ENCODE peak calls at places on chromosomes 4 and X, in four cellular contexts. S, C, B and M are unnamed samples.
A peak's percentile ranks its signal among the peaks of the same experiment; 100 is the strongest.

GRCh38 chr4:2177443-2178093 is 64.4 kb downstream of the HAUS3 start:
- DNase-seq in C (no peak), B (no peak), S (no peak), M (no peak)

GRCh38 chr4:25861951-25862410 is 807 bp downstream of the SEL1L3 start:
- DNase-seq in C (no peak), S (no peak), B (peak; percentile 28), M (peak; percentile 30)

GRCh38 chr4:87851332-87851731 is 18.6 kb downstream of the MEPE start:
- DNase-seq in C (no peak), B (no peak), S (no peak), M (peak; percentile 32)

GRCh38 chr4:174365018-174365587 is 81.4 kb downstream of the CEP44 start:
- DNase-seq in B (no peak), C (no peak), S (no peak), M (no peak)

GRCh38 chr4:107733431-107733925 is 13.4 kb upstream of the PAPSS1 start:
- DNase-seq in S (no peak), C (no peak), B (no peak), M (no peak)

GRCh38 chr4:85769009-85769408 is 294.1 kb downstream of the ARHGAP24 start:
- DNase-seq in C (no peak), B (no peak), S (no peak), M (no peak)

GRCh38 chrX:108064613-108065012 is 19.7 kb downstream of the VSIG1 start:
- DNase-seq in B (no peak), S (no peak), C (no peak), M (no peak)

GRCh38 chr4:10728016-10728415 is 43.4 kb upstream of the CLNK start:
- DNase-seq in C (no peak), B (no peak), S (no peak), M (no peak)

GRCh38 chr4:65669008-65669971 is 999 bp downstream of the EPHA5 start:
- DNase-seq in B (no peak), C (no peak), S (no peak), M (peak; percentile 71)

GRCh38 chr4:22385615-22386014 is 130.3 kb downstream of the ADGRA3 start:
- DNase-seq in B (no peak), S (no peak), C (no peak), M (no peak)

GRCh38 chrX:86133761-86134160 is 14.5 kb upstream of the DACH2 start:
- DNase-seq in C (no peak), B (no peak), S (no peak), M (no peak)

GRCh38 chrX:23554304-23554703 is 113.0 kb upstream of the PRDX4 start:
- DNase-seq in S (no peak), C (no peak), B (no peak), M (no peak)

GRCh38 chr4:10403633-10404445 is 53.4 kb downstream of the ZNF518B start:
- DNase-seq in S (no peak), B (peak; percentile 23), C (no peak), M (no peak)

GRCh38 chr4:1604181-1604705 is 79.9 kb downstream of the FAM53A start:
- DNase-seq in C (no peak), S (no peak), B (no peak), M (peak; percentile 65)

GRCh38 chr4:65021737-65022136 is 612.5 kb upstream of the TECRL start:
- DNase-seq in S (no peak), B (no peak), C (no peak), M (no peak)

GRCh38 chr4:159685406-159686092 is 582.7 kb downstream of the RAPGEF2 start:
- DNase-seq in C (no peak), B (no peak), S (no peak), M (no peak)

GRCh38 chrX:39144965-39145364 is 343.7 kb downstream of the MID1IP1 start:
- DNase-seq in C (no peak), B (no peak), S (no peak), M (no peak)

GRCh38 chrX:109533005-109533404 is 3.6 kb upstream of the NXT2 start:
- DNase-seq in B (no peak), S (no peak), C (no peak), M (no peak)

GRCh38 chr4:16226816-16227461 is 668 bp upstream of the TAPT1 start:
- DNase-seq in C (peak; percentile 64), B (peak; percentile 73), S (no peak), M (peak; percentile 71)

GRCh38 chr4:7857238-7857701 is 82.4 kb downstream of the AFAP1 start:
- DNase-seq in S (no peak), B (peak; percentile 25), C (peak; percentile 60), M (no peak)

GRCh38 chr4:7124643-7125442 is 57.0 kb upstream of the GRPEL1 start:
- DNase-seq in S (no peak), B (peak; percentile 65), C (no peak), M (peak; percentile 61)

GRCh38 chrX:24259544-24260240 is 54.2 kb downstream of the SUPT20HL2 start:
- DNase-seq in B (peak; percentile 67), C (peak; percentile 20), S (no peak), M (no peak)

GRCh38 chr4:42965326-42965725 is 72.8 kb downstream of the GRXCR1 start:
- DNase-seq in C (no peak), S (no peak), B (no peak), M (no peak)

GRCh38 chr4:1830642-1831228 is 25.2 kb downstream of the LETM1 start:
- DNase-seq in B (no peak), C (no peak), S (no peak), M (no peak)

GRCh38 chrX:103831803-103832544 is at the start of gene RAB9B:
- DNase-seq in S (no peak), B (peak; percentile 81), C (peak; percentile 70), M (peak; percentile 64)

GRCh38 chr4:88737304-88738015 is 39.8 kb upstream of the NAP1L5 start:
- DNase-seq in C (no peak), S (no peak), B (no peak), M (peak; percentile 58)

GRCh38 chr4:183241322-183241640 is 78.8 kb downstream of the CLDN22 start:
- DNase-seq in B (no peak), S (no peak), C (no peak), M (no peak)

GRCh38 chrX:108312011-108312410 is 126.2 kb downstream of the COL4A6 start:
- DNase-seq in B (no peak), C (no peak), S (no peak), M (no peak)

GRCh38 chrX:72003811-72004750 is 93.4 kb downstream of the NHSL2 start:
- DNase-seq in B (no peak), C (peak; percentile 66), S (no peak), M (peak; percentile 44)

GRCh38 chr4:45063701-45064100 is 337.3 kb upstream of the GNPDA2 start:
- DNase-seq in S (no peak), B (no peak), C (no peak), M (no peak)

GRCh38 chr4:13007802-13008201 is 476.3 kb downstream of the RAB28 start:
- DNase-seq in B (no peak), S (no peak), C (no peak), M (no peak)

GRCh38 chr4:152112887-152113286 is 352.1 kb upstream of the GATB start:
- DNase-seq in C (no peak), B (no peak), S (no peak), M (no peak)

GRCh38 chrX:112512509-112512908 is 167.2 kb downstream of the LHFPL1 start:
- DNase-seq in B (no peak), C (no peak), S (no peak), M (no peak)

GRCh38 chr4:57764840-57765239 is 654.7 kb upstream of the IGFBP7 start:
- DNase-seq in C (no peak), S (no peak), B (no peak), M (no peak)

DNA sequence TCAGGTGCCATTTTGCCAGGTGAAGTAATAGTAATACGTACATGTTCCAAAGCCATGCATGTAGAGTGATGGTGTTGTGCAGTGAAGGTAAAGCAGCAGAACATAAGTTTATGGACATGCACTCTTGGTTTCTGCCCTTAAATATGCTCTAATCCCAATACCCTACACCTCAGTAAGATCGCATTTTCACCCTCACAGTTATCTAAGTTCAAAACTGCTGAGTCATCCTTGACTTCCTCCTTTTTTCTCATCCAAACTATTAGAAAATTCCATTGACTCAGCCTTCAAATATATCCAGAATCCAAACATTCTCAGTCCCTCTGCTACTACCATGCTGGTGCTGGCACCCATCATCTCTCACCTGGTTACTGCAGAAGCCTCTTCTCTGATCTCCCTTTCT is 652.9 kb upstream of the IGFBP7 start:
- DNase-seq in C (no peak), S (no peak), B (no peak), M (no peak)
- TF ChIP-seq POLR2A in C (no peak), S (no peak), B (no peak), M (no peak)

DNA sequence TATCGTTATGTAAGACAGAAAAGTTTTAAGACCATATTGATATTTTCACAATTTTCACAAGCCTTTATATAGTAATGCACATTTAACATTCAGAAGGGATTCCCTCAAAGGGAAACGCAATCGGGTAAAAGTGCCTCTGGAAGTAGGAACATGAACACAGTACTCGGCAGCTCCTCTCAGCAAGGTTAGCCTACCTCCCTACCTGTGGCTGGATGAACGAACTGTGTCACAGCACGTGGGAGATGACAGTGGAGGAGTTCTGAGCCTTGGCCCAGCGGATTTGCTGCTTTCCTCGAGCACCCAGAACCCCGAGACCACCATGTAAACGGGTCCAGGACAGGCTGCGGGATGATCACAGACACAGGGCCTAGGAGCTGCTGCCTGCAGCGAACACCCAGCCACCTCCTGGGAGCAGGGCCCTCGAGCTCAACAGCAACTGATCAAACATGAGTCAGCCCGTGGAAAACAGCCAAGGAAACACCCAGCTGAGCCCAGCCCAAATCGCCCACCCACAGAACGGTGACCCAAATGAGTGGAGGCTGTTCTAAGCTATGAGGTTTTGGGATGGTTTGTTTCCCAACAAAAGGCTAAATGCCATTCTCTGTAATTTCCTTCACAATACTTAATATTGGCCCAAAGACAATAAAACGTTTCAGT is 30.4 kb downstream of the FAT1 start:
- DNase-seq in C (peak; percentile 67), S (no peak), B (peak; percentile 66), M (no peak)
- TF ChIP-seq POLR2A in C (no peak), S (no peak), B (no peak), M (no peak)

DNA sequence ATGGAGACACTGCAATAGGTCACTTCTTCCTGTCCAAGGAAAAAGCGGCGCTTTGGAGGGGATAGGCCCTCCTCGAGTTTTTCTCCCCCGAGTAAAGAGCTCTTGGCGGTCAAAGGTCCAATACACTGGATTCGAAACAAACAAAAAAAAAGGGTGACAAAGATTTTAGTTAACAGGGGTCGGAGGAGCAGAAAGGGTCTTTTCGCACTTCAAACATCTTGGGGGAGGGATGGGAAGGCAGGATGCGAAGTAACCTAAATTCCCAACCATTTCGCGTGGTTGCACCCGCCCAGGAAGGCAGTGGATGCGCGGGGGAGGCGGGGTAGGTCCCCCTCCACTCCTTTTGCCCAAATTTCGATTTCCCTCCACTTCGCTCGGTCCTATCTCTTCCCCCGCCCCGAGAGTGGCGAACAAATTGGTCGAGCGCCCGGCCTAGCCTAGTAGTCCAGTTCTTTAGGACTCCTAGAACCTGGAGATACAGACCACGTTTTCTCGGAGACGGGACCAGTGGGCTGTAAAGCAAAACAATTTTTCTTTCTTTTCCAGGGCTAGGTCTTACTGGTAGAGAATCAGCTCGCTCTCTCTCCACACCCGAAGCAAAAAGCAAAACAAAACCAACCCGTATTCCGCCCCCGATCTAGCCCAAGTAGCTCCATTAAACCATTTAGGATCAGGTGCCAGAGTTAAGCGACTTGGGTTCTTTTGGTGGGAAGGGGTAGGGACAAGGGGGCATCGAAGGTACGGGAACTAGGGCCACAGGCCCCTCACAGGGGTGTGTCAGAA is 2.0 kb upstream of the STAG2 start:
- DNase-seq in C (peak; percentile 32), S (no peak), B (peak; percentile 58), M (peak; percentile 38)
- TF ChIP-seq POLR2A in C (no peak), S (no peak), B (no peak), M (no peak)

GRCh38 chr4:154230091-154230490 is 261.5 kb downstream of the DCHS2 start:
- DNase-seq in C (no peak), S (no peak), B (no peak), M (no peak)

GRCh38 chr4:154231796-154232478 is 259.7 kb downstream of the DCHS2 start:
- DNase-seq in B (no peak), S (no peak), C (no peak), M (no peak)

GRCh38 chr4:154234576-154234975 is 257.0 kb downstream of the DCHS2 start:
- DNase-seq in S (no peak), B (no peak), C (no peak), M (no peak)

GRCh38 chr4:154230723-154231122 is 260.9 kb downstream of the DCHS2 start:
- DNase-seq in B (no peak), C (no peak), S (no peak), M (no peak)
- TF ChIP-seq POLR2A in B (no peak), C (no peak), S (no peak), M (no peak)